ENCODE peak calls at places on chromosome 9, in four cellular contexts. A is HCT116, J is H1, O is GM23338. C is an unnamed sample.

GRCh38 chr9:131277673-131278420 is 1.5 kb upstream of the FAM78A start:
- DNase-seq in A (peak), J (peak), O (peak), C (peak)

GRCh38 chr9:27125030-27125429 is 16.0 kb downstream of the TEK start:
- DNase-seq in A (peak), J (no peak), O (no peak), C (peak)

GRCh38 chr9:111161015-111161415 is 122.7 kb upstream of the LPAR1 start:
- DNase-seq in A (no peak), J (no peak), O (no peak), C (no peak)

GRCh38 chr9:1216532-1216931 is 166.4 kb downstream of the DMRT2 start:
- DNase-seq in A (no peak), J (no peak), O (no peak), C (no peak)

GRCh38 chr9:3525088-3525835 is 539 bp downstream of the RFX3 start:
- DNase-seq in A (no peak), J (peak), O (peak), C (peak)

GRCh38 chr9:93169444-93169843 is 14.5 kb upstream of the WNK2 start:
- DNase-seq in A (no peak), J (no peak), O (no peak), C (no peak)

GRCh38 chr9:18393340-18394130 is 80.4 kb upstream of the ADAMTSL1 start:
- DNase-seq in A (peak), J (no peak), O (no peak), C (peak)

GRCh38 chr9:106625259-106625789 is 237.6 kb upstream of the ZNF462 start:
- DNase-seq in A (no peak), J (no peak), O (no peak), C (no peak)

GRCh38 chr9:93254061-93254481 is 70.1 kb downstream of the WNK2 start:
- DNase-seq in A (no peak), J (no peak), O (no peak), C (no peak)

GRCh38 chr9:130371196-130371966 is 73.4 kb upstream of the ASS1 start:
- DNase-seq in A (no peak), J (no peak), O (no peak), C (no peak)

GRCh38 chr9:89000281-89000875 is 9.1 kb downstream of the S1PR3 start:
- DNase-seq in A (no peak), J (peak), O (no peak), C (no peak)

GRCh38 chr9:76980566-76980965 is 38.9 kb upstream of the FOXB2 start:
- DNase-seq in A (no peak), J (no peak), O (no peak), C (no peak)

GRCh38 chr9:3828495-3828894 is 302.7 kb upstream of the RFX3 start:
- DNase-seq in A (no peak), J (no peak), O (no peak), C (no peak)

GRCh38 chr9:93898026-93898425 is 57.1 kb downstream of the BARX1 start:
- DNase-seq in A (no peak), J (no peak), O (no peak), C (no peak)

GRCh38 chr9:94250456-94250855 is 8.6 kb upstream of the ZNF169 start:
- DNase-seq in A (no peak), J (no peak), O (no peak), C (no peak)

GRCh38 chr9:94908041-94908563 is 181.6 kb downstream of the AOPEP start:
- DNase-seq in A (no peak), J (peak), O (no peak), C (no peak)

GRCh38 chr9:14961372-14962068 is 51.3 kb upstream of the FREM1 start:
- DNase-seq in A (no peak), J (no peak), O (peak), C (no peak)

GRCh38 chr9:82443312-82443711 is 454.7 kb downstream of the SPATA31D1 start:
- DNase-seq in A (no peak), J (no peak), O (no peak), C (no peak)

GRCh38 chr9:85940275-85940831 is 593 bp upstream of the NAA35 start:
- DNase-seq in A (no peak), J (no peak), O (peak), C (no peak)

GRCh38 chr9:846852-847251 is 5.4 kb downstream of the DMRT1 start:
- DNase-seq in A (peak), J (peak), O (peak), C (no peak)

GRCh38 chr9:98495530-98495929 is 213.2 kb downstream of the GABBR2 start:
- DNase-seq in A (no peak), J (no peak), O (no peak), C (no peak)

GRCh38 chr9:84404095-84404686 is 63.6 kb upstream of the SLC28A3 start:
- DNase-seq in A (peak), J (peak), O (peak), C (peak)

GRCh38 chr9:125341566-125341965 is 79.9 kb downstream of the GAPVD1 start:
- DNase-seq in A (no peak), J (no peak), O (no peak), C (no peak)

GRCh38 chr9:79477955-79478751 is 93.6 kb upstream of the TLE4 start:
- DNase-seq in A (no peak), J (peak), O (peak), C (peak)

GRCh38 chr9:128218172-128218517 is 15.0 kb downstream of the DNM1 start:
- DNase-seq in A (no peak), J (no peak), O (no peak), C (no peak)

GRCh38 chr9:128222026-128222425 is 18.8 kb downstream of the DNM1 start:
- DNase-seq in A (no peak), J (no peak), O (no peak), C (no peak)

GRCh38 chr9:128216781-128217553 is 13.8 kb downstream of the DNM1 start:
- DNase-seq in A (no peak), J (no peak), O (no peak), C (no peak)

GRCh38 chr9:128215491-128216404 is 12.6 kb downstream of the DNM1 start:
- DNase-seq in A (no peak), J (no peak), O (no peak), C (peak)

DNA sequence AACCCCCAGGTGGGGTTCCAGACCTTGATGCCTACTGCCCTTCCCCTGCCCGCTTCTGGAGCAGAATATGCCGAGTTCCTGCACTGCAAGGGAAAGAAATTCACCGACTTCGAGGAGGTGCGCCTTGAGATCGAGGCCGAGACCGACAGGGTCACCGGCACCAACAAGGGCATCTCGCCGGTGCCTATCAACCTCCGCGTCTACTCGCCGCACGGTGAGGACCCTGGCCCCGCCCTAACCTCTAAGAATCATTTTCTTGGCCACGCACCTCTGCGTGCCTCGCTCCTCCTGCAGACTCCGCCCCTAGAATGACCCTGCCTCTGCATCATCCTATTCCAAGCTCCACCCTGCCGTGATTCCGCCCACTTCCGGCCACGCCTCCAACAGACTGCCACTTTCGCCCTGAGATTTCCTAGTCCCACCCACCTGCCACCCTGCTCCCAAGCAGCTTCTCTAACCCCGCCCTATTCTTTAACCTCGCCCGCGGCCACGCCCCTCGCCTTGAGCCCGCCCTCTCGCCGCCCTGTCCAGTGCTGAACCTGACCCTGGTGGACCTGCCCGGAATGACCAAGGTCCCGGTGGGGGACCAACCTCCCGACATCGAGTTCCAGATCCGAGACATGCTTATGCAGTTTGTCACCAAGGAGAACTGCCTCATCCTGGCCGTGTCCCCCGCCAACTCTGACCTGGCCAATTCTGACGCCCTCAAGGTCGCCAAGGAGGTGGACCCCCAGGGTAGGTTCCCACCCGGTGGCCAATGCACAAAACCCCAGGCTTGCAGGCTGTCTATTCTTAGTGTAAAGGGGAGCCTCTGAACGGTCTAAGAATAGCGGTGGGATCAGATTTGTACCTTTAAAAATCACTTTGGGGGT is 15.6 kb downstream of the DNM1 start:
- DNase-seq in A (peak), J (peak), O (peak), C (peak)
- H2AFZ ChIP-seq in A (no peak), J (no peak), O (no peak), C (no peak)

DNA sequence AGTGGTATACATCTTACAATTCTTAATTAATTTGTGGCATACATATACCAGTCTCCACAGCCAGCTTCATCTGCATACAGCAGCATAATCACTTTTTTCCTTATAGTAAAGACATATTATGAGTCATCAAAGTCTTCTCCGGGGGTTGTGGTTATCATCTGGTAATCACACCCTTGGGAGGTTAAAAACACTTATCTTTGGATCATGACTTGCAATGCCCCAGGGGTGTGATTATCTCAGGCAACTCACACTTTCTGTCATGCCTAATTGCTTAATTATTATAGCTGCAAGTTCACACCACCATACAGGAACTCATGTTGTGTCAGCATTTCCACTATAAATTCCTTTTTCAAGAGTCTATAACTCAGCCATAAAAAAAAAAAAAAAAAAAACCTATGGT is 218.4 kb downstream of the ANXA1 start:
- DNase-seq in A (no peak), J (no peak), O (no peak), C (no peak)
- TF ChIP-seq POLR2AphosphoS5 in A (no peak), J (no peak), O (no peak), C (no peak)

DNA sequence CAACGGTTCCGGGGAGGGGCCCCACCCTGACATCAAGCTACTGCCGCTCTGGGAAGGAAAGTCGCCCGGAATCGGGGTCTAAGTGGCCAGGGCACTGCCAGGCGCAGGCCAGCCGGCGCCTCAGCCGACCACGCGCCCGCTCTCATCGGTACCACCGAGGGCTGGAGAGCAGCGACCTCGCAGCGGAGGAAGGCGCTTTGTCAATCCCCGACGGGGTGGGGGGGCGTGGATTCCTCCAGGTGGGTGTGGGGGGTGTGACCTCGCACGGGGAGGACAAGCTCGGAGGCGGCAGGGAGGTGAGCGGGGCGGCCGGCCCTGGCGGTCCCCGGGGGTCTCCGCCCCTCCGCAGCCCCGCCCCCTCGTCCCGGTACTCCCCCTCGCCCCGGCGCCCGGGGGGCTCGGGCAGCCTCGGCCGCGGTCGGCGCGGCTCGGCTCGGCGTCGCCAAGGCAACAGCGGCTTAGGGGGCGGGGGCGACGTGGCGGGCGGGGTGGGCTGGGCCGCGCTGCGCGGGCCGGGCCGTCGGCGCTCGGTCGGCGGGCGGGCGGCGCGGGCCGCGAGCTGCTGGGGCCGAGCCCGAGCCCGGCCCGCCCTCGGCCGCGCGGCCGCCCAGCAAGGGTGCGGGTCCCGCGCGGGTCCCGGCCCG is 47.3 kb downstream of the DAB2IP start:
- DNase-seq in A (no peak), J (peak), O (peak), C (no peak)
- H3K4me2 ChIP-seq in A (peak), J (peak), O (peak), C (peak)

DNA sequence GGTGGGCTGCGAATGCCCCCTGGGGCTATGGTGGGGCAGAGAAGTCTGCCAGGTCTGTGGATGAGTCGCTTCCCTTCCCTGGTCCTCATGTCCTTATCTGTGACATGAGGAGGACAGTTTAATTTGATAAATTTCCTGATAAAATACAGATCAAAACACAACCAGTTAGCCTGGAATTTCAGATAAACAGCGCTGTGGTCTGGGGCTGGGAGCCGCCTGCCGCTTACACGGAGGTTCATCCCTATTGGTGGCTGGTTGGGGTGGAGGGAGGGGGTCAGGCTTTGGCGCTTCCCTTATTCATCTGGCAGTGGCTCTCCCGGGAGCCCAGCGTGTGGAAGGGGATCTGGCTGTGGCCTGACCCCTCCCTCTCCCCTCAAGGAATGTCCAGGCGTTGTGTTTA is 17.9 kb downstream of the CRB2 start:
- DNase-seq in A (no peak), J (no peak), O (peak), C (no peak)
- H2AFZ ChIP-seq in A (no peak), J (no peak), O (peak), C (no peak)

GRCh38 chr9:35862328-35862727 is 7.9 kb downstream of the OR13J1 start:
- DNase-seq in A (no peak), J (no peak), O (no peak), C (no peak)

GRCh38 chr9:35859995-35860348 is 10.2 kb downstream of the OR13J1 start:
- DNase-seq in A (no peak), J (peak), O (no peak), C (no peak)

GRCh38 chr9:35861161-35861897 is 8.9 kb downstream of the OR13J1 start:
- DNase-seq in A (no peak), J (peak), O (no peak), C (no peak)

GRCh38 chr9:35864695-35865255 is 5.4 kb downstream of the OR13J1 start:
- DNase-seq in A (no peak), J (no peak), O (no peak), C (no peak)

DNA sequence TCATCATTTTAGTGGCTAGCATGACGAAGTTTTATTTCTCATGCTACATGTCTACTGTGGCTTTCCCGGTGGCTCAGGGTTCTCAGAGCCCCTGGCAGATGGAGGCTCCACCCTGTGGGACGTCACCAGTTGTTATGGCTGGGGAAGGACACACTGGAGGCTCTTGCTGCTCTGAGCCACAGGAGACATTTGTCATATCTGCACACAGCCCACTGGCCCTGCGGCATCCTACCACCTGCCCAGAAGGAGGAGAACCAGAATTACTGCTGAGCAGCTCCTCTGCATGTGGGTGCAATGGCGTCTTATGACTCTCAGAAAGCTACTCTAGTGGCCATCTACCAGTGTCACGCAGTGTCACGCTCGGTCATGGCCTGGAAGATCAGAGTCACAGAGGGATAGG is 6.6 kb downstream of the OR13J1 start:
- DNase-seq in A (no peak), J (no peak), O (no peak), C (no peak)
- TF ChIP-seq POLR2AphosphoS5 in A (no peak), J (no peak), O (no peak), C (no peak)